ENCODE peak calls at places on chromosomes 13 and 19, in ten cellular contexts. One of them, this sample, is unnamed.

GRCh38 chr19:55658846-55659459 is 4.1 kb downstream of the U2AF2 start:
- DNase-seq in body of pancreas: no peak
- DNase-seq in RWPE1: no peak
- DNase-seq in stimulated activated CD4-positive, alpha-beta T cell treated with anti-CD3 and anti-CD28 coated beads, Interleukin-1b, Interleukin-23, amount 100 ng/mL, for 4 hours: no peak
- DNase-seq in T-helper 1 cell: no peak
- DNase-seq in GM20000: no peak
- DNase-seq in NB4: no peak
- DNase-seq in AG09309: no peak
- DNase-seq in EH: no peak
- DNase-seq in adrenal gland: no peak
- DNase-seq in this sample: no peak

GRCh38 chr13:102688306-102688973 is 6.4 kb downstream of the METTL21C start:
- DNase-seq in body of pancreas: no peak
- DNase-seq in RWPE1: no peak
- DNase-seq in stimulated activated CD4-positive, alpha-beta T cell treated with anti-CD3 and anti-CD28 coated beads, Interleukin-1b, Interleukin-23, amount 100 ng/mL, for 4 hours: no peak
- DNase-seq in T-helper 1 cell: no peak
- DNase-seq in GM20000: no peak
- DNase-seq in NB4: no peak
- DNase-seq in AG09309: no peak
- DNase-seq in EH: no peak
- DNase-seq in adrenal gland: no peak
- DNase-seq in this sample: no peak

GRCh38 chr13:62643799-62644484 is 1228.3 kb upstream of the PCDH20 start:
- DNase-seq in body of pancreas: no peak
- DNase-seq in RWPE1: no peak
- DNase-seq in stimulated activated CD4-positive, alpha-beta T cell treated with anti-CD3 and anti-CD28 coated beads, Interleukin-1b, Interleukin-23, amount 100 ng/mL, for 4 hours: no peak
- DNase-seq in T-helper 1 cell: no peak
- DNase-seq in GM20000: no peak
- DNase-seq in NB4: no peak
- DNase-seq in AG09309: no peak
- DNase-seq in EH: no peak
- DNase-seq in adrenal gland: no peak
- DNase-seq in this sample: no peak

GRCh38 chr19:10863107-10863700 is 8.1 kb upstream of the CARM1 start:
- DNase-seq in body of pancreas: peak
- DNase-seq in RWPE1: no peak
- DNase-seq in stimulated activated CD4-positive, alpha-beta T cell treated with anti-CD3 and anti-CD28 coated beads, Interleukin-1b, Interleukin-23, amount 100 ng/mL, for 4 hours: no peak
- DNase-seq in T-helper 1 cell: no peak
- DNase-seq in GM20000: no peak
- DNase-seq in NB4: peak
- DNase-seq in AG09309: no peak
- DNase-seq in EH: peak
- DNase-seq in adrenal gland: no peak
- DNase-seq in this sample: peak

GRCh38 chr13:103516009-103516795 is 450.0 kb upstream of the SLC10A2 start:
- DNase-seq in body of pancreas: no peak
- DNase-seq in RWPE1: no peak
- DNase-seq in stimulated activated CD4-positive, alpha-beta T cell treated with anti-CD3 and anti-CD28 coated beads, Interleukin-1b, Interleukin-23, amount 100 ng/mL, for 4 hours: no peak
- DNase-seq in T-helper 1 cell: no peak
- DNase-seq in GM20000: no peak
- DNase-seq in NB4: no peak
- DNase-seq in AG09309: no peak
- DNase-seq in EH: no peak
- DNase-seq in adrenal gland: no peak
- DNase-seq in this sample: no peak

GRCh38 chr13:113157206-113157928 is 1.1 kb upstream of the PROZ start:
- DNase-seq in body of pancreas: no peak
- DNase-seq in RWPE1: no peak
- DNase-seq in stimulated activated CD4-positive, alpha-beta T cell treated with anti-CD3 and anti-CD28 coated beads, Interleukin-1b, Interleukin-23, amount 100 ng/mL, for 4 hours: no peak
- DNase-seq in T-helper 1 cell: no peak
- DNase-seq in GM20000: no peak
- DNase-seq in NB4: no peak
- DNase-seq in AG09309: no peak
- DNase-seq in EH: no peak
- DNase-seq in adrenal gland: no peak
- DNase-seq in this sample: no peak

GRCh38 chr13:19910336-19911072 is 47.1 kb upstream of the ZMYM5 start:
- DNase-seq in body of pancreas: no peak
- DNase-seq in RWPE1: peak
- DNase-seq in stimulated activated CD4-positive, alpha-beta T cell treated with anti-CD3 and anti-CD28 coated beads, Interleukin-1b, Interleukin-23, amount 100 ng/mL, for 4 hours: no peak
- DNase-seq in T-helper 1 cell: no peak
- DNase-seq in GM20000: no peak
- DNase-seq in NB4: no peak
- DNase-seq in AG09309: peak
- DNase-seq in EH: peak
- DNase-seq in adrenal gland: no peak
- DNase-seq in this sample: peak

GRCh38 chr13:100280681-100281080 is 191.8 kb downstream of the PCCA start:
- DNase-seq in body of pancreas: no peak
- DNase-seq in RWPE1: peak
- DNase-seq in stimulated activated CD4-positive, alpha-beta T cell treated with anti-CD3 and anti-CD28 coated beads, Interleukin-1b, Interleukin-23, amount 100 ng/mL, for 4 hours: no peak
- DNase-seq in T-helper 1 cell: no peak
- DNase-seq in GM20000: no peak
- DNase-seq in NB4: no peak
- DNase-seq in AG09309: no peak
- DNase-seq in EH: peak
- DNase-seq in adrenal gland: no peak
- DNase-seq in this sample: no peak

GRCh38 chr19:13707901-13708300 is 56.4 kb upstream of the MRI1 start:
- DNase-seq in body of pancreas: no peak
- DNase-seq in RWPE1: no peak
- DNase-seq in stimulated activated CD4-positive, alpha-beta T cell treated with anti-CD3 and anti-CD28 coated beads, Interleukin-1b, Interleukin-23, amount 100 ng/mL, for 4 hours: no peak
- DNase-seq in T-helper 1 cell: no peak
- DNase-seq in GM20000: no peak
- DNase-seq in NB4: no peak
- DNase-seq in AG09309: no peak
- DNase-seq in EH: no peak
- DNase-seq in adrenal gland: no peak
- DNase-seq in this sample: no peak

GRCh38 chr13:60617863-60618733 is 221.1 kb downstream of the TDRD3 start:
- DNase-seq in body of pancreas: no peak
- DNase-seq in RWPE1: peak
- DNase-seq in stimulated activated CD4-positive, alpha-beta T cell treated with anti-CD3 and anti-CD28 coated beads, Interleukin-1b, Interleukin-23, amount 100 ng/mL, for 4 hours: no peak
- DNase-seq in T-helper 1 cell: no peak
- DNase-seq in GM20000: no peak
- DNase-seq in NB4: peak
- DNase-seq in AG09309: peak
- DNase-seq in EH: peak
- DNase-seq in adrenal gland: peak
- DNase-seq in this sample: no peak

GRCh38 chr19:6032381-6032780 is 54.4 kb upstream of the RANBP3 start:
- DNase-seq in body of pancreas: no peak
- DNase-seq in RWPE1: no peak
- DNase-seq in stimulated activated CD4-positive, alpha-beta T cell treated with anti-CD3 and anti-CD28 coated beads, Interleukin-1b, Interleukin-23, amount 100 ng/mL, for 4 hours: no peak
- DNase-seq in T-helper 1 cell: no peak
- DNase-seq in GM20000: no peak
- DNase-seq in NB4: no peak
- DNase-seq in AG09309: no peak
- DNase-seq in EH: peak
- DNase-seq in adrenal gland: no peak
- DNase-seq in this sample: no peak

GRCh38 chr13:110520431-110521295 is 40.9 kb downstream of the RAB20 start:
- DNase-seq in body of pancreas: peak
- DNase-seq in RWPE1: no peak
- DNase-seq in stimulated activated CD4-positive, alpha-beta T cell treated with anti-CD3 and anti-CD28 coated beads, Interleukin-1b, Interleukin-23, amount 100 ng/mL, for 4 hours: no peak
- DNase-seq in T-helper 1 cell: no peak
- DNase-seq in GM20000: no peak
- DNase-seq in NB4: peak
- DNase-seq in AG09309: peak
- DNase-seq in EH: no peak
- DNase-seq in adrenal gland: peak
- DNase-seq in this sample: no peak

GRCh38 chr13:31134055-31134711 is 27.5 kb downstream of the HSPH1 start:
- DNase-seq in body of pancreas: no peak
- DNase-seq in RWPE1: no peak
- DNase-seq in stimulated activated CD4-positive, alpha-beta T cell treated with anti-CD3 and anti-CD28 coated beads, Interleukin-1b, Interleukin-23, amount 100 ng/mL, for 4 hours: no peak
- DNase-seq in T-helper 1 cell: no peak
- DNase-seq in GM20000: no peak
- DNase-seq in NB4: no peak
- DNase-seq in AG09309: no peak
- DNase-seq in EH: no peak
- DNase-seq in adrenal gland: no peak
- DNase-seq in this sample: no peak

This sample was measured in Caki2.